ENCODE peak calls at places on chromosomes 16 and 17, in five cellular contexts. X is left colon, P is ascending aorta, V is Ammon's horn, A is NCI-H1417. O is an unnamed sample.
A peak's percentile ranks its signal among the peaks of the same experiment; 100 is the strongest.

GRCh38 chr16:87145181-87146176 is 171.7 kb downstream of the C16orf95 start:
- DNase-seq in V (no peak), A (no peak), X (no peak), P (no peak), O (no peak)

GRCh38 chr17:17098426-17099035 is 56.3 kb downstream of the MPRIP start:
- DNase-seq in P (no peak), A (no peak), X (no peak), V (no peak), O (no peak)

GRCh38 chr17:45405250-45406086 is 27.2 kb downstream of the ARHGAP27 start:
- DNase-seq in P (no peak), X (peak; percentile 93), V (no peak), A (no peak), O (no peak)

GRCh38 chr17:45826919-45827628 is 17.6 kb upstream of the SPPL2C start:
- DNase-seq in V (peak; percentile 25), A (no peak), X (no peak), P (no peak), O (no peak)

GRCh38 chr17:78822552-78822951 is 18.1 kb downstream of the USP36 start:
- DNase-seq in A (no peak), X (no peak), V (peak; percentile 82), P (no peak), O (no peak)

GRCh38 chr16:51922476-51922875 is 624.5 kb downstream of the TOX3 start:
- DNase-seq in P (no peak), X (no peak), A (no peak), V (no peak), O (no peak)

GRCh38 chr17:49596613-49597244 is 21.1 kb downstream of the NXPH3 start:
- DNase-seq in A (no peak), P (no peak), V (peak; percentile 32), X (no peak), O (no peak)

GRCh38 chr16:17724242-17724898 is 253.6 kb upstream of the XYLT1 start:
- DNase-seq in V (no peak), P (no peak), X (no peak), A (no peak), O (no peak)

GRCh38 chr17:30000755-30001257 is 59.4 kb downstream of the EFCAB5 start:
- DNase-seq in P (no peak), A (no peak), X (no peak), V (no peak), O (no peak)

GRCh38 chr17:2054262-2054739 is 602 bp upstream of the HIC1 start:
- DNase-seq in V (no peak), X (no peak), A (peak; percentile 58), P (no peak), O (peak; percentile 74)

GRCh38 chr16:77170805-77171204 is 20.2 kb upstream of the MON1B start:
- DNase-seq in A (no peak), X (no peak), V (no peak), P (no peak), O (no peak)

GRCh38 chr17:19274893-19275292 is 37.7 kb downstream of the EPN2 start:
- DNase-seq in P (no peak), X (no peak), A (no peak), V (no peak), O (no peak)

GRCh38 chr17:17204041-17204591 is 2.0 kb downstream of the PLD6 start:
- DNase-seq in X (peak; percentile 42), V (peak; percentile 81), A (no peak), P (no peak), O (peak; percentile 52)

GRCh38 chr16:72558501-72558900 is 386.5 kb upstream of the PMFBP1 start:
- DNase-seq in V (no peak), A (no peak), X (no peak), P (no peak), O (no peak)

GRCh38 chr17:28053044-28053670 is 10.7 kb downstream of the NLK start:
- DNase-seq in V (no peak), P (no peak), A (no peak), X (no peak), O (no peak)

GRCh38 chr17:76384987-76385891 is 830 bp downstream of the SPHK1 start:
- DNase-seq in A (peak; percentile 60), X (no peak), V (no peak), P (peak; percentile 46), O (no peak)

GRCh38 chr16:27303256-27304100 is 10.3 kb upstream of the IL4R start:
- DNase-seq in P (no peak), A (no peak), V (no peak), X (peak; percentile 5), O (no peak)

GRCh38 chr17:49968380-49969133 is 433 bp upstream of the DLX4 start:
- DNase-seq in V (no peak), A (peak; percentile 80), X (peak; percentile 62), P (no peak), O (peak; percentile 41)

GRCh38 chr17:47275245-47275984 is 21.8 kb downstream of the ITGB3 start:
- DNase-seq in A (no peak), V (no peak), X (peak; percentile 84), P (peak; percentile 57), O (no peak)

GRCh38 chr17:42459256-42459982 is 741 bp downstream of the ATP6V0A1 start:
- DNase-seq in V (peak; percentile 79), A (peak; percentile 75), P (no peak), X (peak; percentile 66), O (peak; percentile 87)

GRCh38 chr16:58499615-58500328 is at the start of gene NDRG4:
- DNase-seq in X (peak; percentile 48), P (no peak), A (peak; percentile 92), V (peak; percentile 98), O (peak; percentile 99)

GRCh38 chr17:75031972-75032895 is 14.5 kb downstream of the ATP5PD start:
- DNase-seq in A (peak; percentile 82), P (peak; percentile 75), V (peak; percentile 95), X (peak; percentile 85), O (peak; percentile 98)

GRCh38 chr17:4474093-4474492 is 24.6 kb upstream of the SPNS2 start:
- DNase-seq in P (no peak), A (no peak), V (no peak), X (no peak), O (peak; percentile 95)

GRCh38 chr16:17358846-17359245 is 111.9 kb downstream of the XYLT1 start:
- DNase-seq in V (no peak), P (no peak), A (no peak), X (peak; percentile 4), O (peak; percentile 8)

GRCh38 chr17:83155128-83156081 is 76.0 kb downstream of the METRNL start:
- DNase-seq in A (no peak), V (peak; percentile 1), X (no peak), P (peak; percentile 43), O (no peak)